ENCODE peak calls at places on chromosome 16, in ten cellular contexts. B, C, R, M, E, U, I, V, W and Q are unnamed samples.
A peak's percentile ranks its signal among the peaks of the same experiment; 100 is the strongest.

GRCh38 chr16:592518-593306 is 2.8 kb downstream of the RAB40C start:
- DNase-seq in U (peak; percentile 55), W (peak; percentile 14), R (no peak), I (peak; percentile 44), C (no peak), V (peak; percentile 73), E (peak; percentile 68), M (no peak), B (peak; percentile 92), Q (no peak)

GRCh38 chr16:48609453-48610023 is 442 bp downstream of the N4BP1 start:
- DNase-seq in R (no peak), B (peak; percentile 55), E (peak; percentile 40), V (peak; percentile 70), M (no peak), I (no peak), W (peak; percentile 50), C (peak; percentile 55), U (peak; percentile 34), Q (no peak)

GRCh38 chr16:67027046-67027445 is 1.9 kb upstream of the CBFB start:
- DNase-seq in E (no peak), M (no peak), B (peak; percentile 5), U (no peak), R (no peak), I (no peak), W (no peak), V (no peak), C (no peak), Q (no peak)

GRCh38 chr16:86752582-86753175 is 174.3 kb downstream of the FOXL1 start:
- DNase-seq in M (no peak), R (no peak), W (no peak), I (no peak), B (no peak), C (no peak), U (no peak), E (no peak), V (no peak), Q (no peak)

GRCh38 chr16:66934138-66934838 is at the start of gene CIAO2B:
- DNase-seq in C (peak; percentile 90), V (peak; percentile 92), I (peak; percentile 58), M (peak; percentile 93), B (peak; percentile 88), W (peak; percentile 83), U (peak; percentile 84), R (peak; percentile 87), E (peak; percentile 88), Q (peak; percentile 62)

GRCh38 chr16:17070882-17071592 is 399.7 kb downstream of the XYLT1 start:
- DNase-seq in B (peak; percentile 63), E (peak; percentile 60), R (peak; percentile 68), M (no peak), I (no peak), C (no peak), W (no peak), U (no peak), V (peak; percentile 49), Q (no peak)

GRCh38 chr16:54968769-54969168 is 38.1 kb downstream of the IRX5 start:
- DNase-seq in C (no peak), E (no peak), I (no peak), U (no peak), V (no peak), M (no peak), W (no peak), R (no peak), B (no peak), Q (no peak)

GRCh38 chr16:22205577-22206012 is 483 bp upstream of the EEF2K start:
- DNase-seq in B (no peak), U (no peak), M (no peak), W (no peak), I (no peak), R (no peak), C (no peak), E (no peak), V (no peak), Q (no peak)

GRCh38 chr16:75053791-75054555 is 55.1 kb downstream of the ZNRF1 start:
- DNase-seq in M (no peak), C (peak; percentile 71), I (no peak), V (peak; percentile 65), B (peak; percentile 68), W (no peak), U (no peak), E (peak; percentile 79), R (no peak), Q (no peak)

GRCh38 chr16:4693956-4694663 is 748 bp downstream of the NUDT16L1 start:
- DNase-seq in C (no peak), M (peak; percentile 78), E (peak; percentile 30), W (no peak), U (peak; percentile 51), V (peak; percentile 57), I (no peak), B (peak; percentile 50), R (peak; percentile 30), Q (peak; percentile 21)

GRCh38 chr16:30092373-30093010 is 768 bp upstream of the TBX6 start:
- DNase-seq in I (peak; percentile 13), M (peak; percentile 71), V (peak; percentile 70), U (peak; percentile 69), W (peak; percentile 89), R (no peak), B (peak; percentile 95), C (peak; percentile 88), E (peak; percentile 52), Q (peak; percentile 88)

GRCh38 chr16:80599466-80599865 is 58.7 kb downstream of the DYNLRB2 start:
- DNase-seq in M (no peak), U (peak; percentile 18), I (no peak), R (no peak), C (no peak), E (no peak), V (no peak), W (no peak), B (no peak), Q (no peak)

GRCh38 chr16:83308414-83308813 is 499.4 kb upstream of the HSBP1 start:
- DNase-seq in V (no peak), M (no peak), W (no peak), U (peak; percentile 28), I (peak; percentile 49), C (no peak), E (no peak), R (no peak), B (no peak), Q (no peak)

GRCh38 chr16:19173649-19174383 is 5.8 kb downstream of the SYT17 start:
- DNase-seq in C (no peak), E (no peak), W (no peak), B (no peak), U (no peak), I (no peak), V (no peak), M (no peak), R (no peak), Q (no peak)

GRCh38 chr16:9077001-9077809 is 14.2 kb upstream of the HAPSTR1 start:
- DNase-seq in I (no peak), C (no peak), V (no peak), W (peak; percentile 25), U (peak; percentile 88), B (no peak), M (peak; percentile 43), R (no peak), E (no peak), Q (no peak)

GRCh38 chr16:55000595-55000994 is 69.9 kb downstream of the IRX5 start:
- DNase-seq in C (no peak), I (no peak), B (no peak), U (peak; percentile 5), E (no peak), M (no peak), W (no peak), V (no peak), R (no peak), Q (no peak)

GRCh38 chr16:19980866-19981265 is 92.8 kb downstream of the GPR139 start:
- DNase-seq in E (no peak), V (no peak), C (no peak), R (no peak), W (no peak), M (no peak), U (peak; percentile 22), I (no peak), B (no peak), Q (no peak)

GRCh38 chr16:54080524-54081008 is 206.0 kb downstream of the IRX3 start:
- DNase-seq in W (no peak), E (no peak), U (peak; percentile 99), I (peak; percentile 87), C (no peak), R (no peak), B (peak; percentile 61), M (no peak), V (peak; percentile 35), Q (no peak)

GRCh38 chr16:55542459-55543082 is 23.9 kb upstream of the CAPNS2 start:
- DNase-seq in V (no peak), U (peak; percentile 71), E (no peak), R (no peak), M (no peak), I (no peak), C (no peak), W (no peak), B (no peak), Q (no peak)